ENCODE peak calls at places on chromosomes 13 and 19, in eight cellular contexts. A is GM23338, E is upper lobe of left lung, U is fibroblast of lung, P is A549, M is mammary epithelial cell, D is HepG2, J is stomach. Z is an unnamed sample.
A peak's percentile ranks its signal among the peaks of the same experiment; 100 is the strongest.

GRCh38 chr19:17183271-17183757 is 31.8 kb upstream of the USE1 start:
- DNase-seq in E (no peak), J (no peak), M (no peak), P (no peak), A (peak; percentile 26), U (no peak), D (no peak), Z (no peak)

GRCh38 chr19:17553256-17553655 is 2.2 kb upstream of the COLGALT1 start:
- DNase-seq in M (peak; percentile 37), D (no peak), E (no peak), A (peak; percentile 45), U (peak; percentile 96), J (no peak), P (no peak), Z (no peak)

GRCh38 chr13:33090755-33091454 is 74.7 kb downstream of the KL start:
- DNase-seq in M (no peak), U (no peak), P (no peak), J (no peak), A (no peak), E (no peak), D (peak; percentile 89), Z (no peak)

GRCh38 chr19:46015961-46016425 is 6.9 kb downstream of the PGLYRP1 start:
- DNase-seq in D (no peak), M (no peak), P (no peak), A (peak; percentile 56), U (no peak), J (no peak), E (peak; percentile 85), Z (no peak)

GRCh38 chr13:75739244-75739868 is 103.2 kb downstream of the LMO7 start:
- DNase-seq in U (no peak), E (no peak), P (no peak), J (no peak), M (peak; percentile 69), A (no peak), D (no peak), Z (no peak)

GRCh38 chr19:40743926-40744325 is 6.4 kb downstream of the ACTMAP start:
- DNase-seq in P (no peak), A (no peak), J (no peak), D (no peak), M (no peak), E (peak; percentile 55), U (no peak), Z (no peak)

GRCh38 chr19:27962260-27962659 is 1250.7 kb downstream of the UQCRFS1 start:
- DNase-seq in E (no peak), M (no peak), D (no peak), J (no peak), U (no peak), P (no peak), A (peak; percentile 10), Z (no peak)

GRCh38 chr19:47489072-47489914 is 5.3 kb upstream of the KPTN start:
- DNase-seq in P (no peak), M (no peak), U (no peak), D (no peak), A (no peak), J (no peak), E (no peak), Z (no peak)

GRCh38 chr13:32530841-32531253 is 7.7 kb downstream of the N4BP2L2 start:
- DNase-seq in D (no peak), A (peak; percentile 1), E (no peak), J (no peak), P (no peak), U (peak; percentile 87), M (peak; percentile 21), Z (peak; percentile 69)

GRCh38 chr19:31356587-31357314 is 7.5 kb upstream of the TSHZ3 start:
- DNase-seq in U (no peak), J (no peak), M (no peak), E (peak; percentile 91), A (peak; percentile 80), D (no peak), P (no peak), Z (peak; percentile 29)

GRCh38 chr19:7916137-7916907 is 1.7 kb downstream of the TGFBR3L start:
- DNase-seq in J (peak; percentile 42), P (no peak), M (no peak), D (no peak), E (peak; percentile 93), U (no peak), A (peak; percentile 71), Z (peak; percentile 32)

GRCh38 chr19:31448221-31448657 is 99.0 kb upstream of the TSHZ3 start:
- DNase-seq in J (peak; percentile 26), E (no peak), D (no peak), A (no peak), U (peak; percentile 96), P (no peak), M (peak; percentile 69), Z (peak; percentile 1)

GRCh38 chr13:52085416-52085815 is 43.5 kb downstream of the NEK5 start:
- DNase-seq in D (no peak), E (no peak), A (no peak), P (no peak), M (peak; percentile 70), U (peak; percentile 92), J (no peak), Z (no peak)

GRCh38 chr19:20661150-20661819 is at the start of gene ZNF626:
- DNase-seq in D (peak; percentile 93), M (peak; percentile 95), E (peak; percentile 84), J (peak; percentile 98), A (peak; percentile 100), P (no peak), U (peak; percentile 99), Z (peak; percentile 71)

GRCh38 chr19:20664917-20665781 is 3.8 kb upstream of the ZNF626 start:
- DNase-seq in U (peak; percentile 10), E (no peak), A (peak; percentile 49), D (peak; percentile 22), J (no peak), M (no peak), P (no peak), Z (no peak)

GRCh38 chr19:20662421-20663105 is 1.2 kb upstream of the ZNF626 start:
- DNase-seq in E (peak; percentile 38), U (no peak), P (no peak), M (no peak), J (no peak), A (no peak), D (no peak), Z (no peak)

GRCh38 chr19:20660473-20660872 is 898 bp downstream of the ZNF626 start:
- DNase-seq in J (no peak), M (peak; percentile 11), P (no peak), A (peak; percentile 33), U (peak; percentile 19), D (no peak), E (no peak), Z (no peak)
- H3K27ac ChIP-seq in J (peak overlapping the region; percentile 6), M (peak overlapping the region; percentile 25), P (no peak overlapping the region), A (no peak overlapping the region), U (peak overlapping the region; percentile 88), D (no peak overlapping the region), E (peak overlapping the region; percentile 90), Z (no peak overlapping the region)

GRCh38 chr19:1901940-1902404 is 3.2 kb upstream of the ADAT3 start:
- DNase-seq in U (peak; percentile 9), M (no peak), D (peak; percentile 76), J (peak; percentile 32), P (no peak), A (no peak), E (no peak), Z (no peak)
- H3K27ac ChIP-seq in U (no peak overlapping the region), M (no peak overlapping the region), D (peak overlapping the region; percentile 67), J (no peak overlapping the region), P (no peak overlapping the region), A (no peak overlapping the region), E (peak overlapping the region; percentile 83), Z (no peak overlapping the region)

GRCh38 chr13:24613755-24614154 is 66.5 kb upstream of the ATP12A start:
- DNase-seq in J (no peak), D (no peak), A (no peak), M (no peak), P (no peak), U (no peak), E (peak; percentile 44), Z (no peak)

GRCh38 chr13:24613128-24613527 is 67.1 kb upstream of the ATP12A start:
- DNase-seq in E (no peak), U (no peak), D (no peak), P (no peak), A (no peak), J (no peak), M (no peak), Z (no peak)

GRCh38 chr13:24614306-24615080 is 65.7 kb upstream of the ATP12A start:
- DNase-seq in D (no peak), J (no peak), E (peak; percentile 46), P (no peak), M (no peak), U (no peak), A (no peak), Z (no peak)

GRCh38 chr13:24610956-24611355 is 69.3 kb upstream of the ATP12A start:
- DNase-seq in P (no peak), J (no peak), A (no peak), D (no peak), M (no peak), E (no peak), U (no peak), Z (no peak)

DNA sequence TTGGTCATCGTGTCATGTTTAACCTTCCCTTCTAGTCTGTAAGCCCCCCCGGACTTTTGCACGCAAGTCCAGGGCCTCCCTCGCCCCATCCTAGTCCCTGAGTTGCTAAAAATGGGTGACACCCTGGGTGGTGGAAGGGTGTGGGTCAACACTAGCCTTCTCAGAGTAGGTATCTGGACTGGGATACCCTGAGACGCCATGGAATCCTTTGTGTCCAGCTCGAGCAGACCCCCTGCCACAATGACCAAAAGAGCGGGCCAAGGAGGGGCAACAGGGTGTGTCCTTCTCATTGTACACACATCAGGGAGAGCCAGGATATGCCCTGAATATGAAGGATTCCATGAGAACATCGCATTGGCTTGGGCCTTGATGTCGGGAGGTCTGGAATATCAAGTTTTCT is 67.5 kb upstream of the ATP12A start:
- DNase-seq in U (no peak), M (no peak), P (no peak), J (no peak), D (no peak), E (no peak), A (no peak), Z (no peak)
- H3K27ac ChIP-seq in U (no peak overlapping the region), M (no peak overlapping the region), P (no peak overlapping the region), J (no peak overlapping the region), D (no peak overlapping the region), E (no peak overlapping the region), A (no peak overlapping the region), Z (no peak overlapping the region)

DNA sequence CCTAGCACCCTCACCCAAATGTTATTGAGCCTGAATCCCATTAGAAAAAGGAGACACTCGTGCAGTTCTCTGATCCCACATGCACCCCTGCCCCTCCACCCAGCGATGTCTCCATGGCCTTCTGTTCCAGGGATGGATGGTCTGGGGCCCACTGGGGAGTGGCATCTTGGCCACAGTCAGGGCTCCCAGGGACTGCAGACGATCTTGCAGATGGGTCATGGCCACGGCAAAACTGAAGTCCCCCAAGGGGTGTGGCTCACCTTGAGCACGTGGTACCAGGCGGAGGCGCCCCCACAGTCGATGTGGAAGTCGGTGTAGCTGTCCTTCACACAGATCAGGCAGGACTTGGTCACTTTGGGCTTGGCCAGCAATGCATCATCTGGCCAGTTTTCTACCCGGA is 130.7 kb downstream of the TUBA3C start:
- DNase-seq in U (no peak), M (no peak), A (no peak), D (no peak), J (no peak), P (no peak), E (no peak), Z (no peak)
- H3K27ac ChIP-seq in U (no peak overlapping the region), M (no peak overlapping the region), A (no peak overlapping the region), D (no peak overlapping the region), J (no peak overlapping the region), P (no peak overlapping the region), E (no peak overlapping the region), Z (no peak overlapping the region)

GRCh38 chr19:37980419-37980975 is 73.5 kb downstream of the SIPA1L3 start:
- DNase-seq in M (no peak), A (no peak), U (peak; percentile 14), D (no peak), E (no peak), P (no peak), J (no peak), Z (no peak)
- H3K27ac ChIP-seq in M (peak overlapping the region; percentile 95), A (no peak overlapping the region), U (peak overlapping the region; percentile 32), D (no peak overlapping the region), E (peak overlapping the region; percentile 59), P (peak overlapping the region; percentile 57), J (no peak overlapping the region), Z (peak overlapping the region; percentile 32)